ENCODE peak calls at places on chromosomes 16 and 17, in ten cellular contexts. C is activated B cell treated with CpG ODN at 0.5 μM for 24 hours; N is nephron progenitor cell; D is AG04449; P is heart left ventricle; U is CD4-positive, alpha-beta T cell; I is A549; B is AG09319; Y is GM12864; Q is GM12865. V is an unnamed sample.
A peak's percentile ranks its signal among the peaks of the same experiment; 100 is the strongest.

GRCh38 chr16:1466968-1467521 is 7.8 kb downstream of the CLCN7 start:
- DNase-seq in C (no peak), N (no peak), D (no peak), P (peak; percentile 50), U (no peak), I (peak; percentile 21), B (no peak), Y (no peak), Q (no peak), V (no peak)

GRCh38 chr16:27925612-27926011 is 137.9 kb downstream of the GSG1L start:
- DNase-seq in C (no peak), N (no peak), D (no peak), P (no peak), U (no peak), I (no peak), B (no peak), Y (no peak), Q (no peak), V (no peak)

GRCh38 chr17:12789075-12789975 is at the start of gene ARHGAP44:
- DNase-seq in C (peak; percentile 51), N (peak; percentile 87), D (no peak), P (peak; percentile 84), U (no peak), I (peak; percentile 77), B (peak; percentile 11), Y (peak; percentile 22), Q (peak; percentile 66), V (no peak)

GRCh38 chr16:71409038-71409775 is 32.6 kb downstream of the TLE7 start:
- DNase-seq in C (no peak), N (no peak), D (no peak), P (no peak), U (no peak), I (no peak), B (no peak), Y (no peak), Q (no peak), V (no peak)

GRCh38 chr17:49991409-49991808 is 3.6 kb downstream of the DLX3 start:
- DNase-seq in C (no peak), N (no peak), D (no peak), P (no peak), U (no peak), I (no peak), B (no peak), Y (no peak), Q (no peak), V (no peak)

GRCh38 chr17:75499313-75500022 is 15.9 kb downstream of the CASKIN2 start:
- DNase-seq in C (no peak), N (no peak), D (no peak), P (no peak), U (no peak), I (no peak), B (no peak), Y (no peak), Q (no peak), V (no peak)

GRCh38 chr17:81331527-81332043 is 36.5 kb upstream of the SLC38A10 start:
- DNase-seq in C (no peak), N (no peak), D (no peak), P (no peak), U (no peak), I (no peak), B (no peak), Y (no peak), Q (no peak), V (no peak)

GRCh38 chr16:72995151-72995881 is 52.6 kb downstream of the ZFHX3 start:
- DNase-seq in C (no peak), N (peak; percentile 57), D (no peak), P (no peak), U (no peak), I (peak; percentile 50), B (no peak), Y (no peak), Q (peak; percentile 19), V (no peak)

GRCh38 chr17:8935194-8935593 is 30.3 kb downstream of the PIK3R5 start:
- DNase-seq in C (no peak), N (no peak), D (no peak), P (no peak), U (peak; percentile 42), I (peak; percentile 26), B (no peak), Y (peak; percentile 63), Q (peak; percentile 85), V (no peak)

GRCh38 chr17:53135969-53136368 is 686.8 kb upstream of the KIF2B start:
- DNase-seq in C (no peak), N (no peak), D (no peak), P (no peak), U (no peak), I (no peak), B (no peak), Y (no peak), Q (no peak), V (no peak)

GRCh38 chr17:40873801-40874200 is 6.8 kb upstream of the KRT12 start:
- DNase-seq in C (no peak), N (no peak), D (no peak), P (no peak), U (no peak), I (no peak), B (no peak), Y (no peak), Q (no peak), V (no peak)

GRCh38 chr16:55465077-55465896 is 13.7 kb upstream of the MMP2 start:
- DNase-seq in C (peak; percentile 73), N (peak; percentile 97), D (no peak), P (peak; percentile 90), U (peak; percentile 72), I (peak; percentile 82), B (no peak), Y (peak; percentile 45), Q (peak; percentile 87), V (peak; percentile 71)

GRCh38 chr16:19316846-19317245 is 31.3 kb downstream of the CLEC19A start:
- DNase-seq in C (no peak), N (no peak), D (no peak), P (no peak), U (no peak), I (no peak), B (no peak), Y (no peak), Q (no peak), V (no peak)

DNA sequence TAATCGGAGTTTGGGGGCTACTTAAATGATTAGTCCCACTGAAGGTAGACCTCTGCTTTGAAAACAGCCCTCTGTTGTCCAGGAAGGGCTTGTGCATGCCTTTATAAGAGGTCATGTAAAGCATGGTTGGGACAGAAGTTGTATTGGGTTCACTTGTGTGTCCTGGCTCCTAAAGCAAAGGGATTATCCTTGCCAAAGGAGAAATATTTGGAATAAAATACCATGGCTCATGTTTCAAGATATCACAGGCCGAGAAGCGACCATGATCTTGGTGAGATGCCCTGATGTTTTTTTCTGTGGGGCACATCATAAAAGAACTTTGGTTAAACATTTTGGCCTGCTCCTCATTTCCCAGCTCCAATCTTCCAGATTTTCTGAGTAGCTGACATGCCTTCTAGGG is 234.1 kb downstream of the MSI2 start:
- DNase-seq in C (no peak), N (no peak), D (no peak), P (no peak), U (no peak), I (no peak), B (no peak), Y (no peak), Q (no peak), V (no peak)
- TF ChIP-seq CTCF in C (no peak), N (no peak), D (no peak), P (no peak), U (no peak), I (no peak), B (no peak), Y (no peak), Q (no peak), V (no peak)

DNA sequence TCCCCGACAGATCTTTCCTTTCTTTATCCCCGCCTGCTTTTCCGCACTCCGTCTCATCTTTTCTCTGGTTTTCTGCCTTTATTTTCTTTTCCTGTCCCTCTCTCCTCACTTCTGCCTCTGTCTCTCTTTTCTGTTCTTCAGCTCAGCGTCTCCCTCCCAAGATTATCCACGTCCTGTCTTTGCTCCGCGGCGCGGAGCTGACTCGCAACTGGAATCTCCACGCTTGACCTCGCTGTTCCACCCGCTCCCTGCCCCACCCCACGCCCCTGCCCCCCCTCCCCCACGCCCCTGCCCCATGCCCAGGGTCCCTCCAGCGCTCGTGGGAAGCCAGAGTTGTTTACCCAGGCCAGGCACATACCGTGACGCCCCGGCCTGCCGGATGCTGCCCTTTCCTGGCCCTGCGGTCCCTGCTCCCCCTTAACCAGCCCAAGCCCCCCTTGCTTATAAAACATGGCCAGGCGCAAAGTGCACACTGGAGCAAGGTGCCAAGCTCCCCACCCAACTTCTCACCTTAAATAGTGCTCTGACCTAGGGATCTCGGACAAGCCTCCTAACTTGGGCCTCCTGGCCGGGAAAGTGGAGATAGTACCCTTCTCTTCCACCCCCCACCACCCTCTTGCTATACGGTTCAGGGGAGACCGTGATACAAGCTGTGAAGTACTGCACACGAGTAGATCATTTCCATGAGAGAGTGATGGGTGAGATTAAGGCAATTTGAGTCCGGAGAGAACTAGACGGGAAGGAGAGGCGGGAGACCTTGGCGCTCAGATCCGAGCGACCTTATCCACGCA is 4.7 kb upstream of the LHX1 start:
- DNase-seq in C (no peak), N (no peak), D (no peak), P (no peak), U (no peak), I (no peak), B (no peak), Y (no peak), Q (no peak), V (no peak)
- TF ChIP-seq CTCF in C (no peak), N (no peak), D (no peak), P (no peak), U (no peak), I (no peak), B (no peak), Y (no peak), Q (no peak), V (no peak)

GRCh38 chr17:18990331-18990730 is 14.2 kb downstream of the FAM83G start:
- DNase-seq in C (no peak), N (no peak), D (no peak), P (no peak), U (no peak), I (no peak), B (no peak), Y (no peak), Q (no peak), V (no peak)
- TF ChIP-seq CTCF in C (no peak), N (no peak), D (no peak), P (no peak), U (no peak), I (no peak), B (no peak), Y (no peak), Q (no peak), V (no peak)

DNA sequence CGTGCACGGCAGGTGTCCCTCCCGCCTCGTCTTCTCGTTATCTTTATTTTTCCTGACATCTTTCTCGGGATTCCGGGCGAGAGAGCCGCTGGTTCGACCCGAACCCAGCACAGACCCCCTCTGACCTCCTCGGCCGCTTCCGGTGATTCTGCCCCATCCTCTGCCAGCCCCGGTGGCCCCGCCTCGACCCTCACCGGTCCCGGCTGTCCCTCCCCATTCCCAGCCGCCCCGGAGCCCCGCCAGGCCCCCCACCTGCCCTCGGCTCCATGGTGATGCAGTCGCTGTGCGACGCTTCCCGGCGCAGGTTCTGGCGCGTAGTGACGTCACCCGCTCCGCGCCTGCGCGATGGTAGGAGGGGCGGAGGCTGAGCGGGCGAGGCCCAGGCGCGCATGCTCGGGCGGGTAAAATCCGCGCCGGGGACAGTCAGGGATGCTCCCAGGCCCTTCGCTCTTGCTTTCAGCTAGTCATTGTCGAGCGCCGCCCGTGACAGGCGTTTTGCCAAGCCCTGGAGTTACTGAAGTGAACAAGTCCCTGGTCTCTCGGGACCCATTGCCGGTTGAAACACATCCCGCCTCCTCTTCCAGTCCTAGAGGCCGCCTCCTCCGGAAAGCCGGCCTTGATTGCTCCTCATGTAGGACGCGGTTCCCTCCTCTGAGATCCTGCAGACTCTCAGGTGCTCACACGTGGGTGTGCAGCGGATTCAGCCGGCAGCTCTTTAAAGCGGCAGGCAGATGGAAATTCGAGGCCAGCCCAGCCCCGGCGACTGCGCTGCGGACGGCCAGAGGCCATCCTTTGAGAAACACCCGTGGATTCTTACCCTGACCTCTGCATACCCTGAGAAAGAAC is at the start of gene MTHFSD:
- DNase-seq in C (peak; percentile 99), N (peak; percentile 90), D (no peak), P (peak; percentile 98), U (peak; percentile 97), I (peak; percentile 92), B (peak; percentile 75), Y (peak; percentile 59), Q (peak; percentile 94), V (no peak)
- TF ChIP-seq CTCF in C (no peak), N (no peak), D (no peak), P (no peak), U (no peak), I (peak; percentile 10), B (no peak), Y (no peak), Q (no peak), V (no peak)

V was measured in Panc1.